ENCODE peak calls at places on chromosomes 5 and 9, in six cellular contexts. O is HTR-8/SVneo, M is GM13976, V is NCI-H524, G is stromal cell of bone marrow, B is EL. Q is an unnamed sample.

GRCh38 chr9:108095496-108095895 is 605.9 kb upstream of the KLF4 start:
- DNase-seq in O (no peak), M (no peak), V (no peak), G (no peak), B (no peak), Q (no peak)

GRCh38 chr5:82534891-82535395 is 256.8 kb upstream of the RPS23 start:
- DNase-seq in O (no peak), M (no peak), V (no peak), G (no peak), B (no peak), Q (no peak)

GRCh38 chr5:58200451-58200850 is 259.4 kb downstream of the PLK2 start:
- DNase-seq in O (no peak), M (no peak), V (no peak), G (no peak), B (no peak), Q (no peak)

GRCh38 chr9:12818431-12819000 is 43.7 kb downstream of the LURAP1L start:
- DNase-seq in O (no peak), M (no peak), V (peak), G (peak), B (no peak), Q (no peak)

GRCh38 chr9:109923371-109923770 is 143.4 kb downstream of the PALM2AKAP2 start:
- DNase-seq in O (no peak), M (no peak), V (peak), G (no peak), B (no peak), Q (no peak)

GRCh38 chr9:136784997-136785361 is 6.2 kb upstream of the TMEM141 start:
- DNase-seq in O (no peak), M (peak), V (no peak), G (no peak), B (no peak), Q (no peak)

GRCh38 chr5:112923148-112923917 is 1.3 kb upstream of the REEP5 start:
- DNase-seq in O (no peak), M (peak), V (no peak), G (no peak), B (no peak), Q (no peak)

GRCh38 chr9:133428579-133429215 is 6.5 kb downstream of the ADAMTS13 start:
- DNase-seq in O (peak), M (peak), V (peak), G (no peak), B (no peak), Q (no peak)

GRCh38 chr9:35756743-35757526 is 2.9 kb upstream of the MSMP start:
- DNase-seq in O (peak), M (peak), V (peak), G (no peak), B (peak), Q (peak)

Q was measured in lung microvascular endothelial cell.